ENCODE peak calls at places on chromosomes 16 and 17, in five cellular contexts. O is left lung, L is heart right ventricle, I is prostate gland, S is pancreas. C is an unnamed sample. For H3K27me3, the result is how much of the 10 kb centered on the place peaks cover.

GRCh38 chr16:64363039-64363438 is 758.8 kb downstream of the CDH11 start:
- DNase-seq in O (no peak), L (no peak), I (no peak), S (no peak), C (no peak)

GRCh38 chr16:62876133-62876532 is 839.9 kb upstream of the CDH8 start:
- DNase-seq in O (no peak), L (no peak), I (no peak), S (no peak), C (no peak)

GRCh38 chr17:31917065-31917529 is 15.6 kb upstream of the UTP6 start:
- DNase-seq in O (no peak), L (no peak), I (no peak), S (no peak), C (no peak)

GRCh38 chr17:44376124-44376523 is 12.5 kb upstream of the FAM171A2 start:
- DNase-seq in O (no peak), L (peak), I (no peak), S (no peak), C (no peak)

GRCh38 chr16:50677351-50677750 is 3.8 kb downstream of the SNX20 start:
- DNase-seq in O (no peak), L (no peak), I (no peak), S (no peak), C (no peak)

GRCh38 chr16:11488304-11488703 is 98.4 kb downstream of the LITAF start:
- DNase-seq in O (no peak), L (no peak), I (no peak), S (no peak), C (no peak)

GRCh38 chr17:32660496-32660895 is 173.7 kb downstream of the CDK5R1 start:
- DNase-seq in O (no peak), L (no peak), I (no peak), S (no peak), C (no peak)

GRCh38 chr16:87295661-87296531 is 21.3 kb downstream of the C16orf95 start:
- DNase-seq in O (no peak), L (no peak), I (no peak), S (no peak), C (no peak)

GRCh38 chr17:48704521-48704920 is 17.8 kb downstream of the PRAC1 start:
- DNase-seq in O (no peak), L (no peak), I (no peak), S (no peak), C (no peak)

GRCh38 chr17:81556863-81557262 is 4.7 kb upstream of the FAAP100 start:
- DNase-seq in O (no peak), L (no peak), I (no peak), S (no peak), C (no peak)

GRCh38 chr16:20074089-20074956 is 633 bp upstream of the GPR139 start:
- DNase-seq in O (no peak), L (no peak), I (no peak), S (no peak), C (no peak)

GRCh38 chr16:85728879-85729278 is 22.0 kb downstream of the C16orf74 start:
- DNase-seq in O (no peak), L (no peak), I (no peak), S (no peak), C (no peak)

GRCh38 chr17:65196617-65197016 is 59.4 kb downstream of the RGS9 start:
- DNase-seq in O (no peak), L (no peak), I (no peak), S (no peak), C (no peak)

GRCh38 chr16:86508947-86509758 is 1.2 kb upstream of the FOXF1 start:
- DNase-seq in O (peak), L (peak), I (no peak), S (no peak), C (no peak)

GRCh38 chr17:20098314-20098713 is 89.2 kb downstream of the SPECC1 start:
- DNase-seq in O (no peak), L (no peak), I (no peak), S (no peak), C (no peak)

GRCh38 chr16:19499006-19499405 is 22.9 kb downstream of the GDE1 start:
- DNase-seq in O (no peak), L (no peak), I (no peak), S (no peak), C (no peak)

GRCh38 chr17:42853597-42853967 is 2.6 kb downstream of the AOC3 start:
- DNase-seq in O (peak), L (no peak), I (no peak), S (no peak), C (no peak)

GRCh38 chr16:53159781-53160436 is 105.1 kb downstream of the CHD9 start:
- DNase-seq in O (no peak), L (peak), I (no peak), S (no peak), C (no peak)

GRCh38 chr17:3582921-3583320 is 25.3 kb upstream of the TRPV3 start:
- DNase-seq in O (peak), L (no peak), I (no peak), S (no peak), C (no peak)

GRCh38 chr17:80619535-80620235 is 75.0 kb downstream of the RPTOR start:
- DNase-seq in O (no peak), L (no peak), I (no peak), S (no peak), C (no peak)

GRCh38 chr17:286571-286970 is 66.0 kb downstream of the RPH3AL start:
- DNase-seq in O (no peak), L (no peak), I (no peak), S (no peak), C (no peak)

GRCh38 chr17:7650509-7651096 is at the start of gene ATP1B2:
- DNase-seq in O (peak), L (peak), I (peak), S (peak), C (peak)

GRCh38 chr17:80389011-80389995 is 25.7 kb upstream of the ENDOV start:
- DNase-seq in O (no peak), L (no peak), I (no peak), S (no peak), C (no peak)

GRCh38 chr17:9676742-9677387 is 31.5 kb downstream of the USP43 start:
- DNase-seq in O (no peak), L (no peak), I (no peak), S (no peak), C (no peak)

GRCh38 chr17:82300707-82301270 is 16.6 kb downstream of the CD7 start:
- DNase-seq in O (peak), L (peak), I (peak), S (peak), C (peak)

GRCh38 chr16:84005391-84005790 is 37.2 kb downstream of the SLC38A8 start:
- DNase-seq in O (no peak), L (no peak), I (no peak), S (no peak), C (no peak)
- TF ChIP-seq CTCF in O (no peak), L (no peak), I (no peak), S (no peak), C (no peak)

GRCh38 chr16:30670072-30670824 is 12.0 kb downstream of the FBRS start:
- DNase-seq in O (no peak), L (no peak), I (no peak), S (no peak), C (no peak)
- H3K27me3 ChIP-seq in O (under half), L (under half), I (under half), S (under half), C (under half)

GRCh38 chr16:75062944-75063444 is 53.6 kb downstream of the LDHD start:
- DNase-seq in O (no peak), L (no peak), I (no peak), S (no peak), C (no peak)

GRCh38 chr16:75063549-75064082 is 53.0 kb downstream of the LDHD start:
- DNase-seq in O (no peak), L (no peak), I (no peak), S (no peak), C (no peak)

GRCh38 chr16:75065808-75066149 is 50.8 kb downstream of the LDHD start:
- DNase-seq in O (no peak), L (no peak), I (no peak), S (no peak), C (no peak)

GRCh38 chr16:75065149-75065807 is 51.3 kb downstream of the LDHD start:
- DNase-seq in O (no peak), L (no peak), I (peak), S (no peak), C (peak)

GRCh38 chr16:75064403-75065148 is 52.0 kb downstream of the LDHD start:
- DNase-seq in O (peak), L (no peak), I (peak), S (no peak), C (no peak)
- H3K27ac ChIP-seq in O (peak), L (peak), I (no peak), S (no peak), C (no peak)

GRCh38 chr17:1783271-1783670 is 21.4 kb downstream of the SERPINF1 start:
- DNase-seq in O (peak), L (no peak), I (no peak), S (no peak), C (no peak)

GRCh38 chr17:1785925-1786324 is 24.1 kb downstream of the SERPINF1 start:
- DNase-seq in O (no peak), L (peak), I (no peak), S (no peak), C (no peak)

GRCh38 chr17:1786708-1787107 is 24.8 kb downstream of the SERPINF1 start:
- DNase-seq in O (no peak), L (no peak), I (no peak), S (no peak), C (no peak)

GRCh38 chr17:1782171-1782567 is 20.3 kb downstream of the SERPINF1 start:
- DNase-seq in O (no peak), L (no peak), I (no peak), S (no peak), C (no peak)

DNA sequence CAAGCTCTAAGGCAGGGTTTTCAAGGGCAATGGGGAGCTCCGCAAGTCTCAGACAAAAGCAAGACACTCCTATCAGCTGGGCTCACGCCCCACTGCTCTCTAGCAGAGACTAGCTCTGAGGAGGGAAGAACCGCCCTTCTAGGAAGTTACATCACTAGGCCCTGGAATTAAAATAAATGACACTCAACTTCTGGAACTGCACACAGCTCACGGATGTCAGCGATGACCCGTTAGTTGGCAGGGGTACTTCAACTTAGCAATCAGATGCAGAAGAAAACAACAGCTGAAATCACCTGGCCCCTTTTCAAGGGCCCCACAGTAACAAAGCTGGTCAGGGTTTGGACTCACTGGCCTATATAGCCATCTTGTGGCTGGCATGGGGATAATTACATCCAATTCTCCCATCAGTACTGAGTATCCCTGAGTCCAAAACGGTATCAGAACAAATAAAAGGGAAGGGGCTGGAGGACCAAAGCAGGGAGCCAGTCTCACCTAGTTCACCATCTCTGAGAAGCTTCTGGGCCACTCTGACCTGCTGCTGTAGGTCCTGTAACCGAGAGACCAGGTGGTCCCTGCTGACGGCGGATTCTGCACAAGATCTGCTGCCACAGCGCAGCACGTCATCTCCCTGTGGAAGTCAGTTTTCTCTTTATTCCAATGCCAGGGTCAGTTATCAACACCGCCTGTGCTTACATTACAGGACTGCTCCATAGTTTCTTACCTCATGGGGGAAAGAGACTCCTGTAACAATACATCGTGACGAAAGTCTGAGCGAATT is 22.2 kb downstream of the SERPINF1 start:
- DNase-seq in O (peak), L (peak), I (peak), S (peak), C (no peak)
- TF ChIP-seq CTCF in O (peak), L (peak), I (peak), S (peak), C (peak)

GRCh38 chr17:36877001-36877400 is 60.3 kb upstream of the LHX1 start:
- DNase-seq in O (no peak), L (no peak), I (no peak), S (no peak), C (no peak)
- H3K27me3 ChIP-seq in O (under half), L (under half), I (under half), S (under half), C (under half)

DNA sequence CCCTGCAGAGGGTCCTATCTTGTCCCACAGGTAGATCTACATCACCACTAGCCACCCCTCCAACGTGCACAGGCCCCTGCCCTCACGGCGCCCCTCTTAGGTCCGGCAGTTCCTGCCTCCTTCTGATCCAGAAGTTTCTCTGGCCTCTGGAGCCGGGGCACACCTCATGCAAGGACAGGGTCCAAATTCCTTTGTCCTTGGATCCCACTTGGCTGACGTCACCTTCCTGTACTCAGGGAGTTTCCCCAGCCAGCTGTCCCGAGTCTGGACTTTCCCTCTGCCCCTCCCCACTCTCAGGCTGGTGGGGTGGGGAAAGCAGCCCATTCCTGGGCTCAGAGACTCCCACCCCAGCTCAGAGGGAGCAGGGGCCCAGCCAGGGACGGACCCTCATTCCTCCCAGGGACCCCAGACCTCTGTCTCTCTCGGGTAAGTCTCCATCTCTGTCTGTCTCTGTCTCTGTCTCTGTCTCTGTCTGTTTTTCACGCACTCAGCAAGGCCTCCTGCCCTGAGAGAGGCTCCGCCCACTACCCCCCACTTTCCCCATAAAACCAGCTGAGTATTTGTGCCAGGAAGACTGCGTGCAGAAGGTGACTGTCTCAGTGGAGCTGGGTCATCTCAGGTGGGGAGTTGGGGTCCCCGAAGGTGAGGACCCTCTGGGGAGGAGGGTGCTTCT is at the start of gene IL32:
- DNase-seq in O (peak), L (peak), I (no peak), S (peak), C (peak)
- H3K27ac ChIP-seq in O (peak), L (peak), I (peak), S (peak), C (peak)

GRCh38 chr17:39924691-39925055 is 2.7 kb downstream of the ORMDL3 start:
- DNase-seq in O (no peak), L (no peak), I (no peak), S (no peak), C (no peak)

GRCh38 chr17:39925282-39926134 is 1.9 kb downstream of the ORMDL3 start:
- DNase-seq in O (no peak), L (no peak), I (no peak), S (peak), C (no peak)

GRCh38 chr17:39922006-39922405 is 3.6 kb upstream of the GSDMB start:
- DNase-seq in O (no peak), L (no peak), I (no peak), S (no peak), C (no peak)

GRCh38 chr17:39923230-39923629 is 4.2 kb downstream of the ORMDL3 start:
- DNase-seq in O (no peak), L (no peak), I (no peak), S (no peak), C (no peak)

DNA sequence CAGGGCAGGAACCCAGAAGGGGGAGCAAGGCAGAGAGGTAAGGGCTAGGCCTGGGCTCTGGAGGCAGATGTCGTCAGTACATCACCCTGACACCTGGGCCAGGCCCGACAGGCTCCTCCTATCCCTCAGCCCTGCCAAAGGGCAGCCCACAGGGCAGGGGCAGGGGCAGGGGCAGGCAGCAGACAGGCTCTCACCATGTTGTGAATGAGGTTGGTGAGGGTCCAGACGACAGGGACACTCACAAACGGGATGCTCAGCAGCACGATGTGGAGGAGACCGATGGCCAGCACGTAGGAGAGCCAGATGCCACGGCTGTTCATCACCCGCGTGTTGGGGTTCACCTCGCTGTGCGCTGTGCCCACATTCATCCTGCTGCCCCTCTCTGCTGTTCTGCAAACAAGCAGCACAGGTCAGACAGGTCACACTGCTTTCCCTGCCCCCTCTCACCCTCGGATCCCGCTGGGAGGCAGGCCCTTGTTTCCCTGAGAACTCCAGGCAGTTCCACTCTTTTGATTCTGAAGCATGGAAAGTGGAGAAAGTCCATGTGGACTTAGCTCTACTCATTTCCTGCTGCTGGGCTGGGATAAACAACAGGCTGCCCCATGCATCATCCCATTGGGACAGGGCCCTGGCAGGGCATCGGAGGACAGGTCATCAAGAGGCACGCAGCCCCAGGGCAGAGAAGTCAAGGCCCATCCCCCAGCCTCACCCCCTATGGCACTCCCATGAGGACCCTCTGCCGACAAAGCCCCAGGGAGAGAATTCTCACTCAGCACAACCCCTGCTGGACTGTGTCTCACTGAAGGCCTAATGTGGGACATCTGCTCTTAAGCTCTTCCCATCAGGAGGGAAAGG is 3.3 kb downstream of the ORMDL3 start:
- DNase-seq in O (no peak), L (no peak), I (no peak), S (no peak), C (no peak)
- TF ChIP-seq CTCF in O (no peak), L (peak), I (no peak), S (no peak), C (no peak)

DNA sequence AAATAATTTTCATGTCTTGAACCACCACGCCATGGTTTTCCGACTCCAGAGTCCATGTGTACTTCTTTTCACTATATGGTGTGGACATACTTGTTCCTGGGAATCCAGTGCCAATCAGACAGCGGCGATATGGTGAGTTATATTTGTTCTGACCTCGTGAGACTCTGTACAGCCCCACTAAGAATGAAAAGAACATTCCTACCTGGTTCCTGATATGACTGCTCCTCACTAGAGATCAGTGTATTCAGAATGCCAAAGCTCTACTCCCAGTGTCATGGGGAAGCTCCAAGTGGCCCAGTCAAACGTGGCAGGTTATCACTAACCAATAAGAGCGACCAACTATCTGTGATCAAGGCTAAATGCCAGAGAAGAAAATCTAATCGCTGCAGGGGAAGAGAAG is 6.1 kb downstream of the C16orf46 start:
- DNase-seq in O (no peak), L (no peak), I (no peak), S (no peak), C (no peak)
- H3K27me3 ChIP-seq in O (under half), L (under half), I (under half), S (under half), C (under half)

GRCh38 chr16:88568710-88569613 is 1.2 kb upstream of the ZC3H18 start:
- DNase-seq in O (no peak), L (no peak), I (no peak), S (no peak), C (no peak)
- H3K27ac ChIP-seq in O (peak), L (peak), I (no peak), S (no peak), C (peak)

GRCh38 chr16:82801361-82801760 is 174.6 kb downstream of the CDH13 start:
- DNase-seq in O (no peak), L (no peak), I (no peak), S (no peak), C (no peak)

GRCh38 chr16:82793550-82794244 is 166.9 kb downstream of the CDH13 start:
- DNase-seq in O (no peak), L (no peak), I (no peak), S (no peak), C (no peak)

GRCh38 chr16:82792704-82793103 is 165.9 kb downstream of the CDH13 start:
- DNase-seq in O (no peak), L (no peak), I (no peak), S (peak), C (no peak)

GRCh38 chr16:82796047-82796446 is 169.3 kb downstream of the CDH13 start:
- DNase-seq in O (no peak), L (no peak), I (no peak), S (no peak), C (no peak)
- TF ChIP-seq CTCF in O (no peak), L (peak), I (no peak), S (no peak), C (no peak)